ENCODE peak calls at places on chromosomes 2 and 18, in four cellular contexts. S is cardiac fibroblast, R is choroid plexus epithelial cell, B is BE2C. A is an unnamed sample.

GRCh38 chr2:85143463-85144082 is 10.4 kb downstream of the TCF7L1 start:
- DNase-seq in R (no peak), B (no peak), S (no peak), A (no peak)

GRCh38 chr2:44155577-44156446 is 12.9 kb upstream of the PPM1B start:
- DNase-seq in B (no peak), S (peak; percentile 40), R (no peak), A (peak; percentile 71)

GRCh38 chr2:228600265-228600664 is 418.8 kb upstream of the SPHKAP start:
- DNase-seq in S (peak; percentile 29), B (no peak), R (peak; percentile 65), A (peak; percentile 68)

GRCh38 chr18:21599585-21600525 is 649 bp downstream of the ESCO1 start:
- DNase-seq in B (peak; percentile 38), S (peak; percentile 10), R (peak; percentile 12), A (peak; percentile 10)

GRCh38 chr2:71452565-71452964 is 796 bp upstream of the DYSF start:
- DNase-seq in S (peak; percentile 48), R (peak; percentile 58), B (peak; percentile 28), A (peak; percentile 28)

GRCh38 chr2:158214431-158214830 is 112.8 kb downstream of the UPP2 start:
- DNase-seq in B (no peak), R (peak; percentile 44), S (no peak), A (no peak)

GRCh38 chr2:233638836-233639235 is 2.6 kb downstream of the UGT1A10 start:
- DNase-seq in S (no peak), B (no peak), R (no peak), A (no peak)

GRCh38 chr2:29755829-29756228 is 165.6 kb downstream of the ALK start:
- DNase-seq in B (no peak), R (no peak), S (no peak), A (no peak)

GRCh38 chr2:212424090-212424489 is 114.5 kb downstream of the ERBB4 start:
- DNase-seq in R (no peak), B (no peak), S (no peak), A (no peak)

GRCh38 chr18:77016936-77017335 is 115.6 kb downstream of the MBP start:
- DNase-seq in S (no peak), B (no peak), R (no peak), A (no peak)

GRCh38 chr2:60535392-60536312 is 17.8 kb downstream of the BCL11A start:
- DNase-seq in S (no peak), R (no peak), B (no peak), A (no peak)

GRCh38 chr2:60533114-60534033 is 20.1 kb downstream of the BCL11A start:
- DNase-seq in B (peak; percentile 29), R (peak; percentile 63), S (no peak), A (peak; percentile 82)

GRCh38 chr2:60532421-60532820 is 21.0 kb downstream of the BCL11A start:
- DNase-seq in B (no peak), R (peak; percentile 32), S (no peak), A (no peak)

GRCh38 chr2:60531638-60532216 is 21.7 kb downstream of the BCL11A start:
- DNase-seq in R (no peak), B (no peak), S (no peak), A (no peak)

DNA sequence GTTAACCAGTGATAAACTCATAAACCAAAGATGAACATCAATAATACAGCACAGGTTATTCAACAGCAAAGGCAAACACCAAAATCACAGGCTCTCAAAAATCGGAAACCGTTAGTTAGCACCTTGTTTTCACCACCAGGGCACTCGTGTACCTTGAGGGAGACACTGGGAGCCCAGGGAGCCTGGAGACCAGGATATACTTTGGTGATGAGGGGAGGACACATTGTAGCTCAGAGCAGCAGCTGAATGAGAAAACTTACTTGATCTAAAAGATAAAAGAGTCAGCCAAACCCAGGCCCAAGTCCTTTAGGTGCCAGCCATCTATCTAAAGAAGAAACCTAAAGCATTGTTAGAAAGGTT is 19.4 kb downstream of the BCL11A start:
- DNase-seq in R (no peak), S (no peak), B (no peak), A (no peak)
- TF ChIP-seq CTCF in R (peak; percentile 15), S (no peak), B (peak; percentile 18), A (no peak)

GRCh38 chr2:219619235-219619634 is 8.2 kb upstream of the SLC4A3 start:
- DNase-seq in R (no peak), S (no peak), B (no peak), A (peak; percentile 13)
- TF ChIP-seq CTCF in R (peak; percentile 13), S (no peak), B (peak; percentile 33), A (peak; percentile 22)

DNA sequence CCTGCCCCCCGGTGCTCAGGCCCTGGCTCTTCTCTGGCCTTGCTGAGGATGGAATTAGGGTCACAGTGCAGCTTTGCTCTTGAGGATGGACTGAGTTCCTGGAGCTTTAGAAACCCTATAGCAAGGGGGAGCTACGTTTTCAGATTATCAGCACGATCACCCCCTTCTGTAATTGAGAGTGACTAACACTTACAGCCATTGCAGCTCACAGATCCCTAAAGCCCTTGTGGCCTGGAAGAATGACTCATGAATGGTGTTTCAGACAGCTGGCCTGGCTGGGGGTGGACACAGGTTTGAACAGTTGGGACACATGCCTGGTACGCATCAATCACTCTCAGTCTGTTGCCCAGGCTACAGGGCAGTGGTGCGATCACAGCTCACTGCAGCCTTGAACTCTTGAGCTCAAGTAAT is 79.7 kb upstream of the IGFBP5 start:
- DNase-seq in B (peak; percentile 87), S (peak; percentile 72), R (peak; percentile 84), A (peak; percentile 86)
- TF ChIP-seq CTCF in B (peak; percentile 13), S (no peak), R (peak; percentile 15), A (no peak)

DNA sequence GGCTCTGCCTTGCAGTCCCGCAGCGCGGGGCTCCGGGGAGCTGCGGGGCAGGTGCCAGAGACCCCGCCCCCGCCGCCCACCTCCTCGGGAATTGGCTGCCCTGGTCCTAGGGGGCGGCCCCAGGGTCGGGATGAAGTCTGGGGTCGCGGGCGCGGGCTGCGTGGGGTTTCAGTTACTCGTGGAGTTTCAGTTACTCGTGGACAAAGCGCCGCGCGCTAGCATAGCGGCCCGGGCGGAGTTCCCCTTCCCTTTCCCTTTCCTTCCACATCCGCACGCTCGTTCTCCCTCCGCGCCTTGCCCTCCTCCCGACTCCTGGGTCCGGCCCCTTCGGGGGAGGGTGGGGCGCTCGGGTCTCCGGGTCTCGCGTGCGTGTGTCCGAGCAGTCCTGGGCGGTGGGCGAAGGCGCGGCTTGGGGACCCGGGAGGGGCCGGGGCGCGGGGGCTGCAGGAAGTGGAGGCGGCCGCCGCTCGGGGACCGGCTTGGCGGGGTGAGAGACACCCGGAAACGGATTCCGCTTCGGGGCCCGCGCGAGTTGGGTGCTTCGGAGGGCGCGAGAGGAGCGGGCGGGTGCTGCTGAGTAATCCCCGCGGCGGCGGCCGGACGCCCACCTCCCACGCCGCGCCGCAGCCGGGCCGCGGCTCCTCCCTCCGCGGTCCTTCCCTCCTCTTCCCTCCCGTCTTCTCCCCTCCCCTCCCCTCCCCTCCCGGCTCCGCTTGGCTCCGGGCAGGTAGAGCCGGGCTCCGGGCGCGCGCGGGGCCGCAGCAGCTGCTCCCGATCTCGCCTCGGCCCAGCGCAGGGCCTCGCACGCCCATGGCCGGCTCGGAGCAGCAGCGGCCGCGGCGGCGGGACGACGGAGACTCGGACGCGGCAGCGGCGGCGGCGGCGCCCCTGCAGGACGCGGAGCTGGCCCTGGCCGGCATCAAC is at the start of gene TTC39C:
- DNase-seq in R (peak; percentile 51), B (peak; percentile 53), S (peak; percentile 81), A (peak; percentile 45)
- TF ChIP-seq CTCF in R (no peak), B (no peak), S (no peak), A (no peak)

GRCh38 chr18:38790786-38791185 is 1225.2 kb upstream of the CELF4 start:
- DNase-seq in R (no peak), S (no peak), B (no peak), A (no peak)

DNA sequence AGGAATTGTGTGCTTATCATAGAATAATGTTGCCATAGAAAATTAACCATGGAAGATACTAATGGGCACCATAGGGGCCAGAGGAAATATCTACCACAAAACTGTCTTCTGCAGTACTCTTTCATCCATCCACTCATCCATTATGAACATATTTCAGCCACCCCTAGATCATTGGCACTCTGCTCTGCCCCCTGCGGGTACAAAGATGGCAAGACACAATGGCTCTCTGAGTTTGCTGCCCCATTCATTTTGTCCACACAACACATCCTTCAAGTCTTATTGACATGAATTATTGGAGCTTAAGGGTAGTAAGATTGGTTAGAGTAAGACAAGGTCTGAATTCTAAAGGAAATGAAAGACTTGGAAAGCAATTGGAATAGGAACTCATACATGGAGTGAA is 1224.7 kb upstream of the CELF4 start:
- DNase-seq in R (no peak), S (no peak), B (no peak), A (no peak)
- TF ChIP-seq CTCF in R (no peak), S (no peak), B (no peak), A (no peak)

GRCh38 chr2:101387151-101387807 is at the start of gene CREG2:
- DNase-seq in B (peak; percentile 64), S (peak; percentile 65), R (peak; percentile 56), A (peak; percentile 63)
- TF ChIP-seq CTCF in B (peak; percentile 17), S (peak; percentile 19), R (peak; percentile 46), A (peak; percentile 49)

GRCh38 chr2:150062416-150062815 is 425.1 kb downstream of the RND3 start:
- DNase-seq in S (peak; percentile 65), B (no peak), R (peak; percentile 39), A (no peak)
- TF ChIP-seq CTCF in S (no peak), B (no peak), R (peak; percentile 4), A (no peak)

A was measured in fibroblast of villous mesenchyme.